ENCODE peak calls at places on chromosome 11, in four cellular contexts. L, Z, K and U are unnamed samples. For H3K4me1, the result is how much of the 10 kb centered on the place peaks cover.

GRCh38 chr11:72377596-72377995 is 56.7 kb downstream of the CLPB start:
- DNase-seq in L (no peak), Z (no peak), K (no peak), U (no peak)

GRCh38 chr11:134581121-134581626 is 169.1 kb upstream of the B3GAT1 start:
- DNase-seq in L (no peak), Z (no peak), K (no peak), U (no peak)

GRCh38 chr11:115134886-115135285 is 369.3 kb downstream of the CADM1 start:
- DNase-seq in L (no peak), Z (no peak), K (no peak), U (no peak)

GRCh38 chr11:94128171-94128745 is 383 bp upstream of the PANX1 start:
- DNase-seq in L (no peak), Z (no peak), K (no peak), U (no peak)

GRCh38 chr11:60871378-60872061 is 4.2 kb downstream of the ZP1 start:
- DNase-seq in L (peak), Z (no peak), K (no peak), U (no peak)

GRCh38 chr11:79226136-79226535 is 214.7 kb downstream of the TENM4 start:
- DNase-seq in L (no peak), Z (no peak), K (no peak), U (no peak)

GRCh38 chr11:12723410-12724297 is 49.4 kb downstream of the TEAD1 start:
- DNase-seq in L (no peak), Z (no peak), K (no peak), U (no peak)

GRCh38 chr11:74397531-74398243 is 546 bp downstream of the PGM2L1 start:
- DNase-seq in L (peak), Z (peak), K (peak), U (no peak)

GRCh38 chr11:116773203-116774112 is 671 bp upstream of the BUD13 start:
- DNase-seq in L (no peak), Z (no peak), K (no peak), U (peak)

GRCh38 chr11:8381871-8382396 is 118.3 kb upstream of the LMO1 start:
- DNase-seq in L (peak), Z (no peak), K (no peak), U (no peak)

GRCh38 chr11:64086263-64086938 is 50.7 kb downstream of the FLRT1 start:
- DNase-seq in L (no peak), Z (no peak), K (no peak), U (no peak)

GRCh38 chr11:21814169-21814568 is 378.7 kb upstream of the ANO5 start:
- DNase-seq in L (no peak), Z (no peak), K (no peak), U (no peak)

GRCh38 chr11:10328314-10329090 is 23.6 kb downstream of the ADM start:
- DNase-seq in L (peak), Z (no peak), K (no peak), U (no peak)

GRCh38 chr11:22785251-22785650 is 44.4 kb downstream of the SVIP start:
- DNase-seq in L (no peak), Z (no peak), K (no peak), U (no peak)

GRCh38 chr11:113876074-113876797 is 864 bp upstream of the USP28 start:
- DNase-seq in L (no peak), Z (no peak), K (no peak), U (no peak)

GRCh38 chr11:23280088-23280487 is 419.8 kb upstream of the CCDC179 start:
- DNase-seq in L (no peak), Z (no peak), K (no peak), U (no peak)

GRCh38 chr11:120200677-120201076 is 10.2 kb upstream of the OAF start:
- DNase-seq in L (no peak), Z (no peak), K (no peak), U (no peak)

GRCh38 chr11:19345519-19345847 is 104.7 kb upstream of the E2F8 start:
- DNase-seq in L (no peak), Z (no peak), K (no peak), U (no peak)

GRCh38 chr11:113048820-113049555 is 87.8 kb downstream of the NCAM1 start:
- DNase-seq in L (peak), Z (no peak), K (no peak), U (no peak)

GRCh38 chr11:120054016-120054752 is 83.7 kb downstream of the TRIM29 start:
- DNase-seq in L (no peak), Z (no peak), K (no peak), U (no peak)

DNA sequence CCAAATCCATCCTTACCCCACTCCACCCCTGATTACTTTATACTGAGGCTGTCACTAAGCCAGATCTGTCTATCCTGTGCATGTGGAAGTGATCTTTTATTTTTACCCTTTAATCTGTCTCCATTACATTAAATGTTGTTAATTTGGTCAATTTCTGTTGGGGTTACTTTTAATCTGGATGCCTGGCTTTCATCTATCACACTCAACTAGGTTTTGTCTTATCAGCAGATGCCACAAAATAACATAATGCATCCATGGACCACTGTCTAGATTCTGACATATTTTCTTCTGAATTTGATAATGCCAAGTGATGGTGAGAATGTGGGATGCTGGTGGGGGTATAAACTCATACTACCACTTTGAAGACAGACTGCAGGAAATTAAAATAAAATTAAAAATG is 108.4 kb downstream of the FDX1 start:
- DNase-seq in L (no peak), Z (no peak), K (no peak), U (no peak)
- H3K4me1 ChIP-seq in L (under half), Z (under half), K (under half), U (under half)

GRCh38 chr11:86058360-86058759 is 10.5 kb downstream of the PICALM start:
- DNase-seq in L (no peak), Z (no peak), K (no peak), U (no peak)
- H3K4me1 ChIP-seq in L (half or more), Z (half or more), K (under half), U (under half)

DNA sequence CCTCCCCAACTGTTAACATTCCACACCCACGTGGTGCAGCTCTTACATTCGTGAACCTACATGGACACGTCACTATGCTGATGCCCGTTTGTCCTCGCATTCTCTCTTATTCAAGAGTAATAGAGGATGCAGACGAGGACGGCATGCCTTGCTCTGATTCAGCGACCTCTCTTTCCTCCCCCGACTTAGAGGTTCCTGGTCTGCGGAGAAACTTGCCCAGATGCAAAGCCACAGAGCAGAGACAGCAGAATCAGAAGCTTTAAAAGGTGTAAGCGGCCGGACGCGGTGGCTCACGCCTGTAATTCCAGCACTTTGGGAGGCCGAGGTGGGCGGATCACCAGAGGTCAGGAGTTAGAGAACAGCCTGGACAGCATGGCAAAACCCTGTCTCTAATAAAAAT is 288.0 kb downstream of the NTM start:
- DNase-seq in L (no peak), Z (no peak), K (no peak), U (no peak)
- H3K4me1 ChIP-seq in L (under half), Z (under half), K (under half), U (under half)

DNA sequence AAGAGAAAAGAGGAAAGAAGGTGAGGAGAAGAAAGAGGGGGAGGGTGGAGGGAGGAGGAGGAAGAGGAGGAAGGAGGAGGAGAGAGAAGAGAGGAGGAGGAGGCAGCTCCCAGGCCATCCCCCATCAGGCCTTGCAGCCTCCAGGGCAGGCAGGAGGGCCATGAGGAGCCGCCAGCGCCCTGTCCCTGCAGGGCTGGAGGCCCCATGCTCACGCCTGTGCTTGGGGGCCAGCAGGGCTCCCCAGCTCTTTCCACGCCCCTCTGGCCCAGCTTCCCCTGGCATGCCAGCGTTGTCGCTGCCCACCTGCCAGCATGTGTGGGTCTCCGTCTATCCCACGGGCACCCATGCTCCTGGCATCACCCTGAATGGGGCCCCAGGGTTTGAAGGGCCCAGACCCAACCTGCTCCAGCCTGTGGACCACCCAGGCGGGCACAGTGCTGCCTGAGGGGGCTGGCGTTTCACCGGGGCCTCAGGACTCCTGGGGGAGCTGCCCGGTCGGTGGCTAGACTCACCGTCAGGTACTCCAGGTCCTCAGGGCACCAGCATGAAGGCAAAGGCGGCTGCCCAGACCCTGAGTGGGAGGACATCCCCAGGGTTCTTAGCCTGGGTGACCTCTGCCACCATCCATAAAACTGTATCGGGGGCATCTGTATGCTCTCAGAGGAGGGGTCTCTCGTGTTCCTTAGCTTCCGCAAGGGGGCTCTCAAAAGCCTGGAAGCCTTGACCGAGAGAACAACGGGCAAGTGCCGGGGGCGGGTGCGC is 5.3 kb downstream of the TSPAN32 start:
- DNase-seq in L (peak), Z (no peak), K (no peak), U (no peak)
- H3K4me1 ChIP-seq in L (under half), Z (half or more), K (half or more), U (under half)

GRCh38 chr11:103091441-103091809 is 535 bp downstream of the DCUN1D5 start:
- DNase-seq in L (peak), Z (peak), K (no peak), U (no peak)

GRCh38 chr11:103085758-103086365 is 6.1 kb downstream of the DCUN1D5 start:
- DNase-seq in L (no peak), Z (no peak), K (no peak), U (no peak)

GRCh38 chr11:103091024-103091423 is 936 bp downstream of the DCUN1D5 start:
- DNase-seq in L (no peak), Z (no peak), K (no peak), U (no peak)

GRCh38 chr11:103091810-103092524 is at the start of gene DCUN1D5:
- DNase-seq in L (peak), Z (peak), K (peak), U (peak)

GRCh38 chr11:103086461-103086860 is 5.5 kb downstream of the DCUN1D5 start:
- DNase-seq in L (no peak), Z (no peak), K (no peak), U (no peak)
- H3K4me1 ChIP-seq in L (under half), Z (under half), K (under half), U (under half)

GRCh38 chr11:117830072-117830471 is 5.5 kb upstream of the FXYD2 start:
- DNase-seq in L (peak), Z (peak), K (no peak), U (no peak)
- H3K4me1 ChIP-seq in L (under half), Z (under half), K (under half), U (under half)

DNA sequence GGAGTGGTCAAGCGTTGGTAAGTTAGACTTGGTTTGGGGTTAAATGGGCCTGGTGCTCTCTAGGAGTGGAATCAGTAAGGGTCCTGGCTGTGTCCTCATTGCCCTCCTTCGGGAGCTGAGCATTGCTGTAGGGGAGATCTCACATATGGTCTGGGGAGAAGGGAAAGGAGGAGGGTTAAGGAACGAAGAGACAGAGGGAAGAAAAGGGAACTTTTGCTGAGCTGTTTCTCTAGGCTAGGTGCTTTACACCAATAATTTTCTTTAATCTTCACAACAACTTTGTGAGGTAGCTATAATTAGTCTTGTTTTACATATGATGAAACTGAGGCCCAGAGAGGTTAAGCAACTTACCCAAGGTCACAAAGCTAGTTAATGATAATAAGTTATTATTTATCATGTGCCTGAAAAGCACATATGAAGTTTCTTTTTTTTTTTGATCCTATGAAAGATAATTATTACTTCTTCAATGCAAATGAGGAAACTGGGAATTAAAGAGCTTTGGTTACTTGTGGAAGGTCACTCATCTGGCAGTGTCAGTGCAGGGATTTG is 22.6 kb downstream of the STIM1 start:
- DNase-seq in L (no peak), Z (no peak), K (no peak), U (no peak)
- H3K4me1 ChIP-seq in L (under half), Z (half or more), K (under half), U (half or more)